ENCODE peak calls at places on chromosomes 3 and 15, in four cellular contexts. One of them, this sample, is unnamed.

GRCh38 chr15:41999290-42000285 is 21.3 kb downstream of the PLA2G4E start:
- DNase-seq in cardiac fibroblast: no peak
- DNase-seq in GM12865: no peak
- DNase-seq in fibroblast of pulmonary artery: no peak
- DNase-seq in this sample: no peak

GRCh38 chr15:66287461-66288055 is 5.8 kb upstream of the DIS3L start:
- DNase-seq in GM12865: peak
- DNase-seq in cardiac fibroblast: peak
- DNase-seq in fibroblast of pulmonary artery: peak
- DNase-seq in this sample: no peak

GRCh38 chr15:96796841-96797240 is 466.3 kb downstream of the NR2F2 start:
- DNase-seq in fibroblast of pulmonary artery: no peak
- DNase-seq in cardiac fibroblast: no peak
- DNase-seq in GM12865: no peak
- DNase-seq in this sample: no peak

GRCh38 chr3:161296814-161297213 is 74.5 kb downstream of the SPTSSB start:
- DNase-seq in cardiac fibroblast: no peak
- DNase-seq in GM12865: no peak
- DNase-seq in fibroblast of pulmonary artery: no peak
- DNase-seq in this sample: no peak

GRCh38 chr3:187208159-187208558 is 10.9 kb downstream of the RTP1 start:
- DNase-seq in GM12865: no peak
- DNase-seq in fibroblast of pulmonary artery: peak
- DNase-seq in cardiac fibroblast: peak
- DNase-seq in this sample: peak

GRCh38 chr15:79329186-79329611 is 18.3 kb downstream of the TMED3 start:
- DNase-seq in cardiac fibroblast: peak
- DNase-seq in fibroblast of pulmonary artery: peak
- DNase-seq in GM12865: no peak
- DNase-seq in this sample: peak

GRCh38 chr15:74785716-74786032 is 3.8 kb downstream of the CSK start:
- DNase-seq in cardiac fibroblast: no peak
- DNase-seq in fibroblast of pulmonary artery: no peak
- DNase-seq in GM12865: peak
- DNase-seq in this sample: no peak

GRCh38 chr3:157631468-157631867 is 128.3 kb upstream of the VEPH1 start:
- DNase-seq in fibroblast of pulmonary artery: peak
- DNase-seq in GM12865: no peak
- DNase-seq in cardiac fibroblast: peak
- DNase-seq in this sample: no peak

GRCh38 chr3:61808526-61808925 is 247.2 kb downstream of the PTPRG start:
- DNase-seq in cardiac fibroblast: peak
- DNase-seq in GM12865: no peak
- DNase-seq in fibroblast of pulmonary artery: peak
- DNase-seq in this sample: no peak

GRCh38 chr3:132196113-132196512 is 121.1 kb upstream of the ACP3 start:
- DNase-seq in GM12865: no peak
- DNase-seq in cardiac fibroblast: no peak
- DNase-seq in fibroblast of pulmonary artery: no peak
- DNase-seq in this sample: no peak

GRCh38 chr3:7877312-7877711 is 624.3 kb upstream of the LMCD1 start:
- DNase-seq in fibroblast of pulmonary artery: no peak
- DNase-seq in cardiac fibroblast: no peak
- DNase-seq in GM12865: no peak
- DNase-seq in this sample: no peak

GRCh38 chr15:27623149-27623548 is 476.0 kb downstream of the OCA2 start:
- DNase-seq in fibroblast of pulmonary artery: no peak
- DNase-seq in GM12865: no peak
- DNase-seq in cardiac fibroblast: no peak
- DNase-seq in this sample: no peak

GRCh38 chr15:60520041-60520824 is 41.3 kb upstream of the ICE2 start:
- DNase-seq in cardiac fibroblast: peak
- DNase-seq in GM12865: peak
- DNase-seq in fibroblast of pulmonary artery: no peak
- DNase-seq in this sample: no peak

GRCh38 chr15:99956022-99956775 is 223.0 kb upstream of the LYSMD4 start:
- DNase-seq in GM12865: no peak
- DNase-seq in cardiac fibroblast: no peak
- DNase-seq in fibroblast of pulmonary artery: no peak
- DNase-seq in this sample: no peak

GRCh38 chr3:134666466-134666865 is 15.6 kb upstream of the KY start:
- DNase-seq in fibroblast of pulmonary artery: peak
- DNase-seq in cardiac fibroblast: peak
- DNase-seq in GM12865: no peak
- DNase-seq in this sample: no peak

GRCh38 chr3:148202386-148202785 is 495.3 kb upstream of the AGTR1 start:
- DNase-seq in cardiac fibroblast: no peak
- DNase-seq in GM12865: no peak
- DNase-seq in fibroblast of pulmonary artery: no peak
- DNase-seq in this sample: no peak

GRCh38 chr3:112136959-112137693 is 4.1 kb upstream of the GCSAM start:
- DNase-seq in cardiac fibroblast: peak
- DNase-seq in fibroblast of pulmonary artery: peak
- DNase-seq in GM12865: peak
- DNase-seq in this sample: peak

GRCh38 chr15:57510647-57511046 is 81.1 kb upstream of the MYZAP start:
- DNase-seq in cardiac fibroblast: peak
- DNase-seq in fibroblast of pulmonary artery: peak
- DNase-seq in GM12865: no peak
- DNase-seq in this sample: peak

GRCh38 chr3:122343654-122344053 is 18.6 kb downstream of the CSTA start:
- DNase-seq in cardiac fibroblast: peak
- DNase-seq in GM12865: no peak
- DNase-seq in fibroblast of pulmonary artery: no peak
- DNase-seq in this sample: no peak

GRCh38 chr15:60079210-60079609 is 75.1 kb downstream of the FOXB1 start:
- DNase-seq in fibroblast of pulmonary artery: peak
- DNase-seq in GM12865: peak
- DNase-seq in cardiac fibroblast: peak
- DNase-seq in this sample: no peak

GRCh38 chr15:96887730-96888129 is 557.2 kb downstream of the NR2F2 start:
- DNase-seq in fibroblast of pulmonary artery: peak
- DNase-seq in GM12865: no peak
- DNase-seq in cardiac fibroblast: peak
- DNase-seq in this sample: no peak

GRCh38 chr3:42739401-42740158 is 33.5 kb downstream of the CCDC13 start:
- DNase-seq in cardiac fibroblast: no peak
- DNase-seq in fibroblast of pulmonary artery: no peak
- DNase-seq in GM12865: no peak
- DNase-seq in this sample: no peak

GRCh38 chr3:191889781-191890180 is 428.8 kb downstream of the PYDC2 start:
- DNase-seq in cardiac fibroblast: no peak
- DNase-seq in GM12865: no peak
- DNase-seq in fibroblast of pulmonary artery: no peak
- DNase-seq in this sample: no peak

GRCh38 chr3:69149586-69149985 is 27.2 kb upstream of the LMOD3 start:
- DNase-seq in cardiac fibroblast: no peak
- DNase-seq in fibroblast of pulmonary artery: no peak
- DNase-seq in GM12865: no peak
- DNase-seq in this sample: no peak

GRCh38 chr15:38885477-38885952 is 320.9 kb upstream of the RASGRP1 start:
- DNase-seq in cardiac fibroblast: peak
- DNase-seq in GM12865: no peak
- DNase-seq in fibroblast of pulmonary artery: peak
- DNase-seq in this sample: no peak

GRCh38 chr15:83837946-83838571 is 184.1 kb downstream of the ADAMTSL3 start:
- DNase-seq in cardiac fibroblast: peak
- DNase-seq in GM12865: peak
- DNase-seq in fibroblast of pulmonary artery: peak
- DNase-seq in this sample: no peak

GRCh38 chr3:136078421-136079364 is 113.2 kb downstream of the PPP2R3A start:
- DNase-seq in fibroblast of pulmonary artery: peak
- DNase-seq in cardiac fibroblast: peak
- DNase-seq in GM12865: peak
- DNase-seq in this sample: peak

GRCh38 chr15:49860101-49860500 is 239.3 kb downstream of the DTWD1 start:
- DNase-seq in fibroblast of pulmonary artery: no peak
- DNase-seq in GM12865: no peak
- DNase-seq in cardiac fibroblast: peak
- DNase-seq in this sample: peak

GRCh38 chr3:167705840-167706239 is 28.9 kb downstream of the PDCD10 start:
- DNase-seq in cardiac fibroblast: peak
- DNase-seq in GM12865: no peak
- DNase-seq in fibroblast of pulmonary artery: peak
- DNase-seq in this sample: no peak

DNA sequence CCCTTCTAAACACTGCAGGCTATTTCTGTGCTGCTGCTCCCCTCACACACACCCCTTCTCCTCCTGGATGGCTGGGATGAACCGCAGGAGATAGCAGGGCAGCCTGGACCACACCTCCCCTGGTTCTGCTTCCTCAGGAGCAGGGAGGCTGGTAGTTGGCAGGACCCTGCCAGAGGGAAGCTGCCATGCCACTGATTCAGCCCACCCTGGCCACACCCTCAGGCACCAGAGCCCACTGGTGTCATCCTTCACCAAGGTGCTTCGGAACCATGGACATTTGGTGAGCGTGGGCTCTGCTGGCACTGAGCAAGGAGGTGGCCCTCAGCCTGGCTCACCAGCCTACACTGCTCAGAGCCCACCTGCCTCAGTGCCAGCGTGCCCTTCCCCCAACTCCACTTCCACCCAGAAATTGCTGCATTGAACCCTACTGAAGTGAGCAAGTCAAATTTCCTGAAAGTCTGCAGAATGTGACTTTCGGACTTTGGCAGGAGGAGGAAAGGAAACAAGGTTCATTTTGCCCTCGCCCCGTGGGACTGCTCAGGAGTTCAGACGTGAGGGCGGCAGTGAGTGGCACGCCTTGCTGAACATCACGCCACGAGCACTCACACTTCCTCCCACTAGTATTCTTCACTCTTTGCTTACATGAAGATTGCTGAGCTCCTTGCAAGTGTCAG is 26.3 kb downstream of the BMF start:
- DNase-seq in GM12865: no peak
- DNase-seq in cardiac fibroblast: no peak
- DNase-seq in fibroblast of pulmonary artery: no peak
- DNase-seq in this sample: no peak
- H3K4me3 ChIP-seq in GM12865: no peak
- H3K4me3 ChIP-seq in cardiac fibroblast: no peak
- H3K4me3 ChIP-seq in fibroblast of pulmonary artery: no peak
- H3K4me3 ChIP-seq in this sample: no peak

DNA sequence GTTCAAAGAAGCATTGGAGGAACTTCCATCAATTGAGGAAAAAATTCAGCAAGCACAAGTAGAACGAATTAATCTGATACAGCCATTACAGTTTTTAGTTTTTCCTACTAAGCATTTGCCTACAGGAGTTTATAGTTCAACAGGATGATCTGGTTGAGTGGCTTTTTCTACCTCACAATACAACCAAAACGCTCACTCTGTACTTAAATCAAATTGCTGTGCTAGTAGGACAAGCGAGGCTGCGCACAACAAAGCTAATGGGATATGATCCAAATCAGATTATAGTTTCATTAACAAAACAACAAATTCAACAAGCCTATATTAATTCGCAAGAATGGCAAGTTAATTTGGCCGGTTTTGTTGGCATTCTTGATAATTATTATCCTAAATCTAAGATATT is 44.2 kb downstream of the ETFA start:
- DNase-seq in GM12865: no peak
- DNase-seq in cardiac fibroblast: no peak
- DNase-seq in fibroblast of pulmonary artery: no peak
- DNase-seq in this sample: no peak
- TF ChIP-seq CTCF in GM12865: no peak
- TF ChIP-seq CTCF in cardiac fibroblast: no peak
- TF ChIP-seq CTCF in fibroblast of pulmonary artery: no peak
- TF ChIP-seq CTCF in this sample: no peak

GRCh38 chr3:137768361-137769320 is 4.5 kb downstream of the SOX14 start:
- DNase-seq in fibroblast of pulmonary artery: no peak
- DNase-seq in GM12865: no peak
- DNase-seq in cardiac fibroblast: no peak
- DNase-seq in this sample: no peak
- H3K4me3 ChIP-seq in fibroblast of pulmonary artery: peak
- H3K4me3 ChIP-seq in GM12865: no peak
- H3K4me3 ChIP-seq in cardiac fibroblast: peak
- H3K4me3 ChIP-seq in this sample: peak

DNA sequence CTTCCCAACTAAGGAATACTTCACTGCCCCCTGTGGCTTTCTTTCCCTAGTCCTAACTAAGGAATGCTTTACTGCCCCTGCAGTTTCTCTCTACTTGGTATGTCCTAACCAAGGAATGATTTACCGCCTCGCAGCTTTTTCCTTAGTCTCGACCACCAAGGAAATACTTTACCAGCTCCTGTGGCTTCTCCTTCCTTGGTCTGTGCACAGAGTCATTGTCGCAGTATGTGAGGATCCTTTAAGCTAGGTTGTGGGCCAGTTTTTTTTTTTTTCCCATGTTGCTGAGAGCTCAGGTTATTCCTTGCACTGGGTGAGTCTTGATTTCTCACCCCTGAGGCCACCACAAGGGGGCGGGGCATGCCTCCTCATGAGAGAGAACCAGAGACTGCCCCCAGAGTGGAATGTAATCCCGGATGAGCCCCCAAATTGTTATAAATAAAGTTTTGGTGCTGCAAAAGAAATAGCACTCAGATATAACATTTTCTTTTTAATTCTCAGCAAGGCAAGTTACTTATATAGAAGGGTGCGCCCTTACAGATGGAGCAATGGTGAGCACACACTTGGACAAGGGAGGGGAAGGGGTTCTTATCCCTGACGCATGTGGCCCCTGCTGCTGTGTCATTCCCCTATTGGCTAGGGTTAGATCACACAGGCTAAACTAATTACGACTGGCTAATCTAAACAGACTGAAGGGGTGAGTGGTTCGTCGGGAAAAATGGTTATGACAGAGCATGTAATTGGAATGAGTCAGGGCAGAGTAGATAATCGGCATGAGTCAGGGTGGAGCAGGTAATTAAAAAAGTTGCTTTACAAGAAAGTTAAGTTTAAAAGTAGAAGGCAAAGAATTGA is 27.0 kb downstream of the NDUFB4 start:
- DNase-seq in GM12865: peak
- DNase-seq in fibroblast of pulmonary artery: peak
- DNase-seq in cardiac fibroblast: peak
- DNase-seq in this sample: no peak
- TF ChIP-seq CTCF in GM12865: peak
- TF ChIP-seq CTCF in fibroblast of pulmonary artery: peak
- TF ChIP-seq CTCF in cardiac fibroblast: peak
- TF ChIP-seq CTCF in this sample: no peak

This sample was measured in astrocyte of the cerebellum.